ENCODE peak calls at places on chromosomes 13 and 19, in five cellular contexts. One of them, this sample, is unnamed.

GRCh38 chr19:51948979-51949378 is 21.7 kb downstream of the ZNF613 start:
- DNase-seq in CD8-positive, alpha-beta T cell: no peak
- DNase-seq in keratinocyte: no peak
- DNase-seq in GM23338: peak; percentile 13
- DNase-seq in aorta: peak; percentile 58
- DNase-seq in this sample: no peak

GRCh38 chr19:6610934-6611370 is 20.0 kb upstream of the CD70 start:
- DNase-seq in GM23338: no peak
- DNase-seq in aorta: no peak
- DNase-seq in keratinocyte: peak; percentile 58
- DNase-seq in CD8-positive, alpha-beta T cell: no peak
- DNase-seq in this sample: peak; percentile 69

GRCh38 chr13:112730157-112730671 is 40.4 kb downstream of the ATP11A start:
- DNase-seq in aorta: no peak
- DNase-seq in GM23338: no peak
- DNase-seq in keratinocyte: no peak
- DNase-seq in CD8-positive, alpha-beta T cell: no peak
- DNase-seq in this sample: no peak

GRCh38 chr13:30905932-30906383 is at the start of gene MEDAG:
- DNase-seq in keratinocyte: no peak
- DNase-seq in GM23338: no peak
- DNase-seq in CD8-positive, alpha-beta T cell: no peak
- DNase-seq in aorta: peak; percentile 92
- DNase-seq in this sample: no peak

GRCh38 chr13:111347438-111347837 is 27.0 kb downstream of the TEX29 start:
- DNase-seq in GM23338: no peak
- DNase-seq in CD8-positive, alpha-beta T cell: no peak
- DNase-seq in keratinocyte: no peak
- DNase-seq in aorta: no peak
- DNase-seq in this sample: no peak

GRCh38 chr19:50820086-50820485 is 3.5 kb downstream of the KLK1 start:
- DNase-seq in GM23338: no peak
- DNase-seq in keratinocyte: no peak
- DNase-seq in CD8-positive, alpha-beta T cell: no peak
- DNase-seq in aorta: no peak
- DNase-seq in this sample: no peak

GRCh38 chr13:37046062-37046461 is 13.4 kb downstream of the SUPT20H start:
- DNase-seq in GM23338: no peak
- DNase-seq in aorta: no peak
- DNase-seq in keratinocyte: no peak
- DNase-seq in CD8-positive, alpha-beta T cell: no peak
- DNase-seq in this sample: no peak

GRCh38 chr19:30879225-30879624 is 470.0 kb downstream of the TSHZ3 start:
- DNase-seq in GM23338: no peak
- DNase-seq in keratinocyte: no peak
- DNase-seq in CD8-positive, alpha-beta T cell: no peak
- DNase-seq in aorta: no peak
- DNase-seq in this sample: no peak

GRCh38 chr19:41928754-41929535 is 696 bp upstream of the ERFL start:
- DNase-seq in CD8-positive, alpha-beta T cell: no peak
- DNase-seq in GM23338: no peak
- DNase-seq in keratinocyte: no peak
- DNase-seq in aorta: no peak
- DNase-seq in this sample: no peak

GRCh38 chr13:44921931-44922758 is 67.1 kb downstream of the NUFIP1 start:
- DNase-seq in CD8-positive, alpha-beta T cell: no peak
- DNase-seq in aorta: peak; percentile 72
- DNase-seq in keratinocyte: peak; percentile 44
- DNase-seq in GM23338: no peak
- DNase-seq in this sample: peak; percentile 81

GRCh38 chr19:49515767-49516166 is 3.3 kb downstream of the FCGRT start:
- DNase-seq in GM23338: no peak
- DNase-seq in keratinocyte: no peak
- DNase-seq in aorta: peak; percentile 82
- DNase-seq in CD8-positive, alpha-beta T cell: no peak
- DNase-seq in this sample: no peak

GRCh38 chr13:90238433-90238832 is 1109.1 kb upstream of the MIR17HG start:
- DNase-seq in keratinocyte: no peak
- DNase-seq in GM23338: peak; percentile 26
- DNase-seq in aorta: no peak
- DNase-seq in CD8-positive, alpha-beta T cell: no peak
- DNase-seq in this sample: peak; percentile 12

GRCh38 chr13:99085139-99085845 is 107.4 kb upstream of the DOCK9 start:
- DNase-seq in aorta: no peak
- DNase-seq in GM23338: peak; percentile 55
- DNase-seq in keratinocyte: no peak
- DNase-seq in CD8-positive, alpha-beta T cell: no peak
- DNase-seq in this sample: no peak

GRCh38 chr19:44648536-44649370 is 5.0 kb downstream of the PVR start:
- DNase-seq in aorta: peak; percentile 46
- DNase-seq in GM23338: no peak
- DNase-seq in keratinocyte: no peak
- DNase-seq in CD8-positive, alpha-beta T cell: no peak
- DNase-seq in this sample: no peak
- H3K36me3 ChIP-seq in aorta: no peaks in the 10 kb centered on the region
- H3K36me3 ChIP-seq in GM23338: peaks cover 17% of the 10 kb centered on the region
- H3K36me3 ChIP-seq in keratinocyte: peaks cover 36% of the 10 kb centered on the region
- H3K36me3 ChIP-seq in CD8-positive, alpha-beta T cell: no peaks in the 10 kb centered on the region
- H3K36me3 ChIP-seq in this sample: peaks cover 34% of the 10 kb centered on the region

GRCh38 chr19:36116344-36116637 is 1.0 kb downstream of the TBCB start:
- DNase-seq in aorta: no peak
- DNase-seq in keratinocyte: no peak
- DNase-seq in CD8-positive, alpha-beta T cell: no peak
- DNase-seq in GM23338: no peak
- DNase-seq in this sample: no peak
- H3K4me3 ChIP-seq in aorta: peak overlapping the region; percentile 48
- H3K4me3 ChIP-seq in keratinocyte: peak overlapping the region; percentile 82
- H3K4me3 ChIP-seq in CD8-positive, alpha-beta T cell: peak overlapping the region; percentile 71
- H3K4me3 ChIP-seq in GM23338: peak overlapping the region; percentile 98
- H3K4me3 ChIP-seq in this sample: peak overlapping the region; percentile 81

GRCh38 chr19:53977429-53977990 is 13.9 kb upstream of the CACNG6 start:
- DNase-seq in aorta: peak; percentile 85
- DNase-seq in GM23338: peak; percentile 99
- DNase-seq in keratinocyte: no peak
- DNase-seq in CD8-positive, alpha-beta T cell: peak; percentile 46
- DNase-seq in this sample: peak; percentile 22
- H3K27me3 ChIP-seq in aorta: no peaks in the 10 kb centered on the region
- H3K27me3 ChIP-seq in GM23338: no peaks in the 10 kb centered on the region
- H3K27me3 ChIP-seq in keratinocyte: peaks cover 39% of the 10 kb centered on the region
- H3K27me3 ChIP-seq in CD8-positive, alpha-beta T cell: peaks cover 35% of the 10 kb centered on the region
- H3K27me3 ChIP-seq in this sample: peaks cover 4% of the 10 kb centered on the region

DNA sequence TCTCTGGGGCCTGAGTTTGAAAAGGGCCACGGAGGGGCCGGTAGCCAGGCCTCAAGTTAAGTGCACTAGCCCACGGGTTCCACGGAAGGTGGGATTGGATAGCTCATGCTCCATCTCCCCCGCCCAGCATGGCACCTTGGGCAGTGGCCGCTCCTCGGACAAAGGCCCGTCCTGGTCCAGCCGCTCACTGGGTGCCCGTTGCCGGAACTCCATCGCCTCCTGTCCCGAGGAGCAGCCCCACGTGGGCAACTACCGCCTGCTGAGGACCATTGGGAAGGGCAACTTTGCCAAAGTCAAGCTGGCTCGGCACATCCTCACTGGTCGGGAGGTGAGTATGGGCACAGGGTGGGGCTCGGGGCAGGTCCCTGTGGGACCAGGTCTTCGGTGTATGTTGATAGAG is 7.8 kb downstream of the MARK4 start:
- DNase-seq in CD8-positive, alpha-beta T cell: no peak
- DNase-seq in GM23338: no peak
- DNase-seq in keratinocyte: no peak
- DNase-seq in aorta: no peak
- DNase-seq in this sample: no peak
- H3K36me3 ChIP-seq in CD8-positive, alpha-beta T cell: no peaks in the 10 kb centered on the region
- H3K36me3 ChIP-seq in GM23338: no peaks in the 10 kb centered on the region
- H3K36me3 ChIP-seq in keratinocyte: peaks cover 32% of the 10 kb centered on the region
- H3K36me3 ChIP-seq in aorta: no peaks in the 10 kb centered on the region
- H3K36me3 ChIP-seq in this sample: peaks cover 5% of the 10 kb centered on the region

GRCh38 chr13:20161951-20162300 is 1.1 kb upstream of the GJA3 start:
- DNase-seq in keratinocyte: no peak
- DNase-seq in GM23338: no peak
- DNase-seq in CD8-positive, alpha-beta T cell: no peak
- DNase-seq in aorta: no peak
- DNase-seq in this sample: no peak
- H3K4me3 ChIP-seq in keratinocyte: no peak overlapping the region
- H3K4me3 ChIP-seq in GM23338: peak overlapping the region; percentile 64
- H3K4me3 ChIP-seq in CD8-positive, alpha-beta T cell: peak overlapping the region; percentile 71
- H3K4me3 ChIP-seq in aorta: no peak overlapping the region
- H3K4me3 ChIP-seq in this sample: no peak overlapping the region

GRCh38 chr19:1447565-1447903 is 2.4 kb upstream of the APC2 start:
- DNase-seq in CD8-positive, alpha-beta T cell: no peak
- DNase-seq in aorta: no peak
- DNase-seq in GM23338: no peak
- DNase-seq in keratinocyte: no peak
- DNase-seq in this sample: no peak
- H3K27me3 ChIP-seq in CD8-positive, alpha-beta T cell: peaks cover 47% of the 10 kb centered on the region
- H3K27me3 ChIP-seq in aorta: no peaks in the 10 kb centered on the region
- H3K27me3 ChIP-seq in GM23338: peaks cover 45% of the 10 kb centered on the region
- H3K27me3 ChIP-seq in keratinocyte: peaks cover 69% of the 10 kb centered on the region
- H3K27me3 ChIP-seq in this sample: peaks cover 33% of the 10 kb centered on the region

GRCh38 chr19:24046550-24046949 is 40.4 kb upstream of the ZNF254 start:
- DNase-seq in keratinocyte: no peak
- DNase-seq in aorta: no peak
- DNase-seq in GM23338: no peak
- DNase-seq in CD8-positive, alpha-beta T cell: no peak
- DNase-seq in this sample: no peak
- H3K36me3 ChIP-seq in keratinocyte: peaks cover 10% of the 10 kb centered on the region
- H3K36me3 ChIP-seq in aorta: no peaks in the 10 kb centered on the region
- H3K36me3 ChIP-seq in GM23338: peaks cover 63% of the 10 kb centered on the region
- H3K36me3 ChIP-seq in CD8-positive, alpha-beta T cell: peaks cover 21% of the 10 kb centered on the region
- H3K36me3 ChIP-seq in this sample: peaks cover 20% of the 10 kb centered on the region

DNA sequence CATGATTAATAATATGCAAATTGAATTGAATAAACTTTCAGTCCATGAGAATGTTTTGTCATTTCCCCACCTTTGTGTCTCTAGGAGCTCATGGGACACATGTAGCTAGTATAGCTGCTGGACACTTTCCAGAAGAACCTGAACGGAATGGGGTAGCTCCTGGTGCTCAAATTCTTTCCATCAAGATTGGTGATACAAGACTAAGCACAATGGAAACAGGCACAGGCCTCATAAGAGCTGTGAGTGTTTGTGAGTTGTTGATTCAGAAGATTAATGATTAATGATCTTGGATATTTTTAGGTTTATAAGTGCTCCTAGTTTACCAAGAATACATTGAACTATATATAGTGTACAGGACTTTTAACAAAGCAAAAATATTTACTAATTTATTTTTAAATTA is 30.1 kb downstream of the TPP2 start:
- DNase-seq in keratinocyte: no peak
- DNase-seq in CD8-positive, alpha-beta T cell: no peak
- DNase-seq in GM23338: no peak
- DNase-seq in aorta: no peak
- DNase-seq in this sample: no peak
- H3K4me3 ChIP-seq in keratinocyte: no peak overlapping the region
- H3K4me3 ChIP-seq in CD8-positive, alpha-beta T cell: no peak overlapping the region
- H3K4me3 ChIP-seq in GM23338: no peak overlapping the region
- H3K4me3 ChIP-seq in aorta: no peak overlapping the region
- H3K4me3 ChIP-seq in this sample: no peak overlapping the region

GRCh38 chr19:33251526-33252090 is 26.0 kb upstream of the SLC7A10 start:
- DNase-seq in keratinocyte: no peak
- DNase-seq in GM23338: no peak
- DNase-seq in CD8-positive, alpha-beta T cell: no peak
- DNase-seq in aorta: peak; percentile 34
- DNase-seq in this sample: no peak

GRCh38 chr19:33251076-33251475 is 25.4 kb upstream of the SLC7A10 start:
- DNase-seq in GM23338: no peak
- DNase-seq in CD8-positive, alpha-beta T cell: no peak
- DNase-seq in keratinocyte: no peak
- DNase-seq in aorta: peak; percentile 15
- DNase-seq in this sample: no peak

GRCh38 chr19:33249740-33250366 is 24.2 kb upstream of the SLC7A10 start:
- DNase-seq in keratinocyte: no peak
- DNase-seq in aorta: no peak
- DNase-seq in GM23338: no peak
- DNase-seq in CD8-positive, alpha-beta T cell: no peak
- DNase-seq in this sample: no peak

GRCh38 chr19:33248954-33249613 is 23.4 kb upstream of the SLC7A10 start:
- DNase-seq in CD8-positive, alpha-beta T cell: no peak
- DNase-seq in GM23338: no peak
- DNase-seq in keratinocyte: no peak
- DNase-seq in aorta: peak; percentile 77
- DNase-seq in this sample: no peak

DNA sequence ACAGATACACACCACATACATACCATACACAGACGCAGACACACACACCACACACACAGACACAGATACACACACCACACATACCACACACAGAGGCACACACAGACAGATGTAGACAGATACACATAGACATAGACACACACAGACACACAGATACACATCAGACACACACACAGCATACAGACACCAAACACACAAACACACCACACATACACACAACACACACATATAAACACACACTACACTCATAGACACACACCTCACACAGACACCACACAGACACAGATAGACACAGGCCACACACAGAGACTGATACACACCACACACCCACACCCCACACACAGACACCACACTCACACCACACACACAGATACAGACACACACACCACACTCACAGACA is 24.9 kb upstream of the SLC7A10 start:
- DNase-seq in keratinocyte: no peak
- DNase-seq in GM23338: no peak
- DNase-seq in CD8-positive, alpha-beta T cell: no peak
- DNase-seq in aorta: no peak
- DNase-seq in this sample: no peak
- H3K27me3 ChIP-seq in keratinocyte: no peaks in the 10 kb centered on the region
- H3K27me3 ChIP-seq in GM23338: no peaks in the 10 kb centered on the region
- H3K27me3 ChIP-seq in CD8-positive, alpha-beta T cell: no peaks in the 10 kb centered on the region
- H3K27me3 ChIP-seq in aorta: no peaks in the 10 kb centered on the region
- H3K27me3 ChIP-seq in this sample: no peaks in the 10 kb centered on the region

GRCh38 chr19:9640956-9641355 is 19.9 kb upstream of the ZNF561 start:
- DNase-seq in aorta: no peak
- DNase-seq in GM23338: no peak
- DNase-seq in CD8-positive, alpha-beta T cell: no peak
- DNase-seq in keratinocyte: no peak
- DNase-seq in this sample: no peak

GRCh38 chr19:9645466-9645865 is 24.4 kb upstream of the ZNF561 start:
- DNase-seq in aorta: no peak
- DNase-seq in keratinocyte: no peak
- DNase-seq in CD8-positive, alpha-beta T cell: no peak
- DNase-seq in GM23338: no peak
- DNase-seq in this sample: no peak

GRCh38 chr19:9641810-9642209 is 20.8 kb upstream of the ZNF561 start:
- DNase-seq in CD8-positive, alpha-beta T cell: no peak
- DNase-seq in GM23338: peak; percentile 49
- DNase-seq in keratinocyte: no peak
- DNase-seq in aorta: no peak
- DNase-seq in this sample: no peak

GRCh38 chr19:9650345-9650744 is 24.6 kb downstream of the ZNF562 start:
- DNase-seq in keratinocyte: no peak
- DNase-seq in aorta: no peak
- DNase-seq in GM23338: no peak
- DNase-seq in CD8-positive, alpha-beta T cell: no peak
- DNase-seq in this sample: no peak

DNA sequence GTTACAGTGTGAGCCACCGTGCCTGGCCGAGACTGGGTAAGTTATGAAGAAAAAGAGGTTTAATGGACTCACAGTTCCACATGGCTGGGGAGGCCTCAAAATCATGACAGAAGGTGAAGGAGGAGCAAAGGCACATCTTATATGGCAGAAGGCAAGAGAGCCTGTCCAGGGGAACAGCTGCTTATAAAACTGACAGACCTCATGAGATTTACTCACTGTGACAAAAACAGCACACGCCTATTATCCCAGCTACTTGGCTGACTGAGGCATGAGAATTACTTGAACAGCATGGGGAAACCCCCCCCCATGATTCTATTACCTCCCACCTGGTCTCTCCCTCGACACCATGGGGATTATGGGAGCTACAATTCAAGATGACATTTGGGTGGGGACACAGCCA is 23.4 kb upstream of the ZNF561 start:
- DNase-seq in GM23338: no peak
- DNase-seq in keratinocyte: no peak
- DNase-seq in CD8-positive, alpha-beta T cell: no peak
- DNase-seq in aorta: no peak
- DNase-seq in this sample: no peak
- H3K36me3 ChIP-seq in GM23338: peaks cover 4% of the 10 kb centered on the region
- H3K36me3 ChIP-seq in keratinocyte: peaks cover 6% of the 10 kb centered on the region
- H3K36me3 ChIP-seq in CD8-positive, alpha-beta T cell: no peaks in the 10 kb centered on the region
- H3K36me3 ChIP-seq in aorta: no peaks in the 10 kb centered on the region
- H3K36me3 ChIP-seq in this sample: peaks cover 1% of the 10 kb centered on the region

This sample was measured in BJ.